ENCODE peak calls at places on chromosomes 5 and 9, in five cellular contexts. One of them, this sample, is unnamed.

GRCh38 chr5:57262533-57262932 is 88.7 kb downstream of the GPBP1 start:
- DNase-seq in esophagus squamous epithelium: no peak
- DNase-seq in neural progenitor cell: no peak
- DNase-seq in lung: no peak
- DNase-seq in CD8-positive, alpha-beta T cell: no peak
- DNase-seq in this sample: no peak

GRCh38 chr9:135850737-135851136 is 56.6 kb downstream of the CAMSAP1 start:
- DNase-seq in esophagus squamous epithelium: no peak
- DNase-seq in neural progenitor cell: no peak
- DNase-seq in lung: no peak
- DNase-seq in CD8-positive, alpha-beta T cell: no peak
- DNase-seq in this sample: no peak

GRCh38 chr9:123355761-123356520 is at the start of gene CRB2:
- DNase-seq in esophagus squamous epithelium: no peak
- DNase-seq in neural progenitor cell: peak
- DNase-seq in lung: no peak
- DNase-seq in CD8-positive, alpha-beta T cell: no peak
- DNase-seq in this sample: no peak

GRCh38 chr9:133619791-133620190 is 10.6 kb upstream of the FAM163B start:
- DNase-seq in esophagus squamous epithelium: no peak
- DNase-seq in neural progenitor cell: no peak
- DNase-seq in lung: no peak
- DNase-seq in CD8-positive, alpha-beta T cell: peak
- DNase-seq in this sample: no peak

GRCh38 chr9:20066120-20066519 is 277.3 kb upstream of the SLC24A2 start:
- DNase-seq in esophagus squamous epithelium: no peak
- DNase-seq in neural progenitor cell: no peak
- DNase-seq in lung: no peak
- DNase-seq in CD8-positive, alpha-beta T cell: no peak
- DNase-seq in this sample: no peak

GRCh38 chr9:125433461-125434001 is 171.9 kb downstream of the GAPVD1 start:
- DNase-seq in esophagus squamous epithelium: no peak
- DNase-seq in neural progenitor cell: no peak
- DNase-seq in lung: no peak
- DNase-seq in CD8-positive, alpha-beta T cell: no peak
- DNase-seq in this sample: no peak

GRCh38 chr9:25733336-25733982 is 55.2 kb upstream of the TUSC1 start:
- DNase-seq in esophagus squamous epithelium: no peak
- DNase-seq in neural progenitor cell: no peak
- DNase-seq in lung: no peak
- DNase-seq in CD8-positive, alpha-beta T cell: no peak
- DNase-seq in this sample: no peak

GRCh38 chr9:5326893-5327548 is 12.7 kb downstream of the RLN1 start:
- DNase-seq in esophagus squamous epithelium: no peak
- DNase-seq in neural progenitor cell: peak
- DNase-seq in lung: peak
- DNase-seq in CD8-positive, alpha-beta T cell: peak
- DNase-seq in this sample: no peak

GRCh38 chr5:69129413-69129812 is 35.6 kb downstream of the SLC30A5 start:
- DNase-seq in esophagus squamous epithelium: no peak
- DNase-seq in neural progenitor cell: no peak
- DNase-seq in lung: no peak
- DNase-seq in CD8-positive, alpha-beta T cell: no peak
- DNase-seq in this sample: no peak
- H3K4me3 ChIP-seq in esophagus squamous epithelium: no peak
- H3K4me3 ChIP-seq in neural progenitor cell: no peak
- H3K4me3 ChIP-seq in lung: no peak
- H3K4me3 ChIP-seq in CD8-positive, alpha-beta T cell: no peak
- H3K4me3 ChIP-seq in this sample: no peak

GRCh38 chr5:28850320-28850921 is 1812.0 kb upstream of the CDH9 start:
- DNase-seq in esophagus squamous epithelium: no peak
- DNase-seq in neural progenitor cell: no peak
- DNase-seq in lung: no peak
- DNase-seq in CD8-positive, alpha-beta T cell: no peak
- DNase-seq in this sample: no peak

GRCh38 chr5:28855631-28856030 is 1817.2 kb upstream of the CDH9 start:
- DNase-seq in esophagus squamous epithelium: no peak
- DNase-seq in neural progenitor cell: no peak
- DNase-seq in lung: no peak
- DNase-seq in CD8-positive, alpha-beta T cell: no peak
- DNase-seq in this sample: no peak
- H3K4me3 ChIP-seq in esophagus squamous epithelium: no peak
- H3K4me3 ChIP-seq in neural progenitor cell: no peak
- H3K4me3 ChIP-seq in lung: no peak
- H3K4me3 ChIP-seq in CD8-positive, alpha-beta T cell: no peak
- H3K4me3 ChIP-seq in this sample: no peak

DNA sequence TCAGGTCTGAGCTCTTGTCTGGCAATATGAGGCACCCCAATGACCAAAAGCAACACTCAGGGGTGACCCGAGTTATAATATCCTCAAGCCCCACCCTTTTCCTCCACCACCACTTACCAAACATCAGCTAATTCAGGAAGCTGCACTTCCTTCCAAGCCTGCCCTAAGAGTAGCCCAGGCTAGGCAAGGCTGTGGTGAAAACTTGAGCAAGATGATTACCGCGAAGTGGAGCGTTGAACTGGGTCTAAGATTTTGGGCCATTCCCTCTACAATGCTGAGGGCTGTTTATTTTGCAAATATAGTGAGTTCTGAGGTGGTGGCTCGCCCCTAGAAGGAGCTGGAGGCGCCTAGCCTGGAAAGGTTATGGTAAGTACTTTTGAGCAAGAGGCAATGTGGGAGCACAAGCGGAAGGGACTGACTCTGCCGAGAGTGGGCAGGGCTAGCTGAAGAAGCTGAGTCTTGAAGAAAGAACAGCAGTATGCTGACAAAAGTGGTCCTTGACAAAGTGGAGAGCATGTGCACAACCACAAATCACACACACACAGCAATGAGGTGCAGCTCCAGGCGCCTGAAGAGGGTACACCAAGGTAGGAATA is at the start of gene HK3:
- DNase-seq in esophagus squamous epithelium: no peak
- DNase-seq in neural progenitor cell: no peak
- DNase-seq in lung: peak
- DNase-seq in CD8-positive, alpha-beta T cell: no peak
- DNase-seq in this sample: no peak
- H3K4me3 ChIP-seq in esophagus squamous epithelium: no peak
- H3K4me3 ChIP-seq in neural progenitor cell: no peak
- H3K4me3 ChIP-seq in lung: no peak
- H3K4me3 ChIP-seq in CD8-positive, alpha-beta T cell: no peak
- H3K4me3 ChIP-seq in this sample: peak

DNA sequence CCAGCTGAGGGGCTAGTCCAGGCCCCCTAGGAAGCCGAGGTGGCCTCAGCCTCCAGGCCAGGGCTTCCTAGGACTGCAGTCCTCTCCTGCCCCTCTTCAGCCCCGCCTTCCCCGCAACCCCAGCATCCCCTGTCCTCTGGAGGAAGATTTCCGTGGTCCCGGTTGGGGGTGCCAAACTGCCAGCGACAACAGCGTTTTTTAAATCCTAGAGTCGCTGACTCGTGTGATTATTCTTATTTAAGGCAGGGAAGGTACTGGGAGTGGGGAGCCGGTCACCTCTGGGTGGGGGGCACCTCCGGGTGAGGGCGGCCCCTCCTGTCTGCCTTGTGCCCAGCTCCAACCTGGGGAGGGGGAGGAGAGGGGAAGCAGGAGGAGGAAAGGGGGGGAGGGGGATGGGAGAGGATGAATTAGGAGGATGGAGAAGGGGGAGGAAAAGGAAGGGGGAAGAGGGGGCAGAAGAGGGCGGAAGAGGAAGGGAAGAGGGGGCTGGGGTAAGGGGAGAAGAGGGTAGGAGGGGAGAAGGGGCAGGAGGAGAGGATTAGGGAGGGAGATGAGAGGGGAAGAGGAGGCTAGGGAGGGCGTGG is 173.1 kb upstream of the IER5L start:
- DNase-seq in esophagus squamous epithelium: no peak
- DNase-seq in neural progenitor cell: peak
- DNase-seq in lung: no peak
- DNase-seq in CD8-positive, alpha-beta T cell: no peak
- DNase-seq in this sample: no peak
- H3K4me3 ChIP-seq in esophagus squamous epithelium: peak
- H3K4me3 ChIP-seq in neural progenitor cell: peak
- H3K4me3 ChIP-seq in lung: no peak
- H3K4me3 ChIP-seq in CD8-positive, alpha-beta T cell: no peak
- H3K4me3 ChIP-seq in this sample: peak

GRCh38 chr5:107396351-107396690 is 274.4 kb downstream of the EFNA5 start:
- DNase-seq in esophagus squamous epithelium: no peak
- DNase-seq in neural progenitor cell: no peak
- DNase-seq in lung: no peak
- DNase-seq in CD8-positive, alpha-beta T cell: no peak
- DNase-seq in this sample: no peak

GRCh38 chr5:107395632-107396350 is 274.9 kb downstream of the EFNA5 start:
- DNase-seq in esophagus squamous epithelium: no peak
- DNase-seq in neural progenitor cell: no peak
- DNase-seq in lung: no peak
- DNase-seq in CD8-positive, alpha-beta T cell: no peak
- DNase-seq in this sample: no peak

GRCh38 chr5:107389769-107390168 is 281.0 kb downstream of the EFNA5 start:
- DNase-seq in esophagus squamous epithelium: no peak
- DNase-seq in neural progenitor cell: no peak
- DNase-seq in lung: no peak
- DNase-seq in CD8-positive, alpha-beta T cell: no peak
- DNase-seq in this sample: no peak

GRCh38 chr5:107391787-107392186 is 278.9 kb downstream of the EFNA5 start:
- DNase-seq in esophagus squamous epithelium: no peak
- DNase-seq in neural progenitor cell: no peak
- DNase-seq in lung: no peak
- DNase-seq in CD8-positive, alpha-beta T cell: no peak
- DNase-seq in this sample: no peak

DNA sequence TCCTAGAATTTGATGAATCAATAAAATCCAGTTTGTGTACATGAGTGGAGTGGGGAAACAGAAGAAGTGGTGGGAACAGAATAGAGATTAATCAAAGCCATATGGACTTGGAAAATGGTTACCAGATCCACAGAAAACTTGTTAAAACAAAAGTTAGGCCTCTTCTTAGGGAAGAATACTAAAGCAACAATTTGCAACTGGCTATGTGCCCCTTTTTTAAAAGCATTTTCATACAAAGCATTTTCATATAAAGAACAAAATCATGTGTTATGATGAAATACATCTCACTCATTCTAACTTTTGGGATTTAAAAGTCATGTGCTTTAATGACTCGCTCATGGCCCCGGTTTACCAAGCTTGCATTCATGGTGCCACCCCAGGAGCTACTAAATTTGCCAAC is 276.9 kb downstream of the EFNA5 start:
- DNase-seq in esophagus squamous epithelium: no peak
- DNase-seq in neural progenitor cell: no peak
- DNase-seq in lung: no peak
- DNase-seq in CD8-positive, alpha-beta T cell: no peak
- DNase-seq in this sample: no peak
- H3K4me3 ChIP-seq in esophagus squamous epithelium: no peak
- H3K4me3 ChIP-seq in neural progenitor cell: no peak
- H3K4me3 ChIP-seq in lung: no peak
- H3K4me3 ChIP-seq in CD8-positive, alpha-beta T cell: no peak
- H3K4me3 ChIP-seq in this sample: no peak

GRCh38 chr5:179913461-179913860 is 5.8 kb upstream of the TBC1D9B start:
- DNase-seq in esophagus squamous epithelium: no peak
- DNase-seq in neural progenitor cell: no peak
- DNase-seq in lung: no peak
- DNase-seq in CD8-positive, alpha-beta T cell: no peak
- DNase-seq in this sample: no peak
- H3K4me3 ChIP-seq in esophagus squamous epithelium: no peak
- H3K4me3 ChIP-seq in neural progenitor cell: no peak
- H3K4me3 ChIP-seq in lung: no peak
- H3K4me3 ChIP-seq in CD8-positive, alpha-beta T cell: no peak
- H3K4me3 ChIP-seq in this sample: no peak

This sample was measured in thoracic aorta.